ENCODE peak calls at places on chromosomes 3 and 15, in eight cellular contexts. F, Z, D, Q, W, K, C and M are unnamed samples.

GRCh38 chr15:70526221-70526973 is 237.0 kb downstream of the UACA start:
- DNase-seq in F (no peak), Z (peak), D (no peak), Q (no peak), W (no peak), K (peak), C (peak), M (no peak)

GRCh38 chr3:70779296-70779695 is 466.9 kb upstream of the MDFIC2 start:
- DNase-seq in F (no peak), Z (no peak), D (no peak), Q (no peak), W (no peak), K (no peak), C (no peak), M (no peak)

GRCh38 chr15:59819047-59819446 is 129.9 kb upstream of the BNIP2 start:
- DNase-seq in F (no peak), Z (no peak), D (no peak), Q (no peak), W (no peak), K (no peak), C (no peak), M (no peak)

GRCh38 chr3:152623286-152623685 is 211.6 kb upstream of the P2RY1 start:
- DNase-seq in F (no peak), Z (no peak), D (no peak), Q (no peak), W (no peak), K (no peak), C (no peak), M (no peak)

GRCh38 chr15:71691700-71692417 is 118.5 kb upstream of the NR2E3 start:
- DNase-seq in F (no peak), Z (no peak), D (no peak), Q (no peak), W (no peak), K (peak), C (no peak), M (peak)

GRCh38 chr3:25724948-25725645 is 58.1 kb downstream of the NGLY1 start:
- DNase-seq in F (no peak), Z (no peak), D (no peak), Q (no peak), W (no peak), K (no peak), C (no peak), M (no peak)

GRCh38 chr15:45827275-45827674 is 192.4 kb downstream of the SQOR start:
- DNase-seq in F (no peak), Z (no peak), D (no peak), Q (no peak), W (no peak), K (no peak), C (no peak), M (no peak)

GRCh38 chr15:89367485-89368451 is 33.1 kb upstream of the POLG start:
- DNase-seq in F (no peak), Z (no peak), D (no peak), Q (no peak), W (no peak), K (no peak), C (no peak), M (no peak)

GRCh38 chr3:55524565-55525244 is 37.6 kb upstream of the WNT5A start:
- DNase-seq in F (no peak), Z (no peak), D (no peak), Q (no peak), W (no peak), K (peak), C (no peak), M (no peak)

GRCh38 chr3:194395201-194395600 is 3.9 kb downstream of the GP5 start:
- DNase-seq in F (no peak), Z (no peak), D (no peak), Q (no peak), W (no peak), K (no peak), C (no peak), M (no peak)

GRCh38 chr3:193701896-193702644 is 109.1 kb downstream of the OPA1 start:
- DNase-seq in F (no peak), Z (no peak), D (no peak), Q (no peak), W (no peak), K (peak), C (no peak), M (no peak)

GRCh38 chr3:177538064-177538742 is 340.9 kb upstream of the TBL1XR1 start:
- DNase-seq in F (peak), Z (no peak), D (peak), Q (no peak), W (peak), K (peak), C (no peak), M (no peak)

GRCh38 chr3:21028412-21028811 is 722.6 kb downstream of the ZNF385D start:
- DNase-seq in F (no peak), Z (no peak), D (no peak), Q (no peak), W (no peak), K (no peak), C (no peak), M (no peak)

GRCh38 chr3:113557374-113557773 is 25.0 kb downstream of the SIDT1 start:
- DNase-seq in F (no peak), Z (no peak), D (no peak), Q (no peak), W (no peak), K (peak), C (no peak), M (no peak)

GRCh38 chr3:30311781-30312180 is 294.6 kb upstream of the TGFBR2 start:
- DNase-seq in F (peak), Z (no peak), D (no peak), Q (peak), W (peak), K (no peak), C (no peak), M (no peak)

GRCh38 chr15:38207591-38207990 is 45.0 kb upstream of the SPRED1 start:
- DNase-seq in F (no peak), Z (no peak), D (no peak), Q (no peak), W (no peak), K (peak), C (no peak), M (no peak)

GRCh38 chr3:180287703-180288102 is 251.0 kb upstream of the PEX5L start:
- DNase-seq in F (no peak), Z (no peak), D (no peak), Q (no peak), W (no peak), K (no peak), C (no peak), M (no peak)

GRCh38 chr3:190205739-190206138 is 85.0 kb upstream of the P3H2 start:
- DNase-seq in F (no peak), Z (no peak), D (no peak), Q (no peak), W (no peak), K (peak), C (no peak), M (peak)

GRCh38 chr15:79944625-79945024 is 26.4 kb downstream of the BCL2A1 start:
- DNase-seq in F (no peak), Z (no peak), D (no peak), Q (no peak), W (no peak), K (no peak), C (no peak), M (no peak)

GRCh38 chr15:26697913-26698312 is 75.0 kb downstream of the GABRB3 start:
- DNase-seq in F (no peak), Z (no peak), D (no peak), Q (no peak), W (no peak), K (no peak), C (no peak), M (no peak)

GRCh38 chr3:194275231-194275671 is 75.9 kb downstream of the CPN2 start:
- DNase-seq in F (no peak), Z (peak), D (peak), Q (peak), W (no peak), K (no peak), C (no peak), M (no peak)

GRCh38 chr3:173501941-173502489 is 104.5 kb downstream of the NLGN1 start:
- DNase-seq in F (no peak), Z (no peak), D (no peak), Q (no peak), W (no peak), K (peak), C (no peak), M (no peak)

GRCh38 chr15:48176097-48176496 is 2.0 kb downstream of the MYEF2 start:
- DNase-seq in F (no peak), Z (no peak), D (no peak), Q (no peak), W (no peak), K (peak), C (no peak), M (no peak)

GRCh38 chr3:128381609-128382008 is 85.1 kb downstream of the DNAJB8 start:
- DNase-seq in F (no peak), Z (no peak), D (no peak), Q (no peak), W (no peak), K (no peak), C (no peak), M (no peak)

GRCh38 chr3:156373095-156373494 is 181.8 kb downstream of the SSR3 start:
- DNase-seq in F (no peak), Z (no peak), D (no peak), Q (no peak), W (no peak), K (no peak), C (no peak), M (no peak)

GRCh38 chr3:129723558-129724324 is 117.3 kb upstream of the PLXND1 start:
- DNase-seq in F (peak), Z (no peak), D (peak), Q (no peak), W (no peak), K (peak), C (no peak), M (peak)
- H3K4me3 ChIP-seq in F (peak), Z (no peak), D (no peak), Q (no peak), W (no peak), K (no peak), C (no peak), M (no peak)

GRCh38 chr3:5296362-5296761 is 108.9 kb downstream of the EDEM1 start:
- DNase-seq in F (no peak), Z (no peak), D (no peak), Q (no peak), W (no peak), K (no peak), C (no peak), M (no peak)
- TF ChIP-seq CTCF in F (no peak), Z (no peak), D (no peak), Q (no peak), W (no peak), K (no peak), C (no peak), M (no peak)

GRCh38 chr3:50356553-50356952 is 2.8 kb downstream of the TMEM115 start:
- DNase-seq in F (peak), Z (no peak), D (no peak), Q (no peak), W (no peak), K (no peak), C (no peak), M (no peak)
- H3K4me3 ChIP-seq in F (peak), Z (no peak), D (peak), Q (peak), W (no peak), K (peak), C (peak), M (peak)

GRCh38 chr3:38578551-38578950 is 70.9 kb downstream of the SCN5A start:
- DNase-seq in F (no peak), Z (peak), D (no peak), Q (peak), W (no peak), K (no peak), C (no peak), M (no peak)

GRCh38 chr3:38578081-38578475 is 71.4 kb downstream of the SCN5A start:
- DNase-seq in F (no peak), Z (peak), D (no peak), Q (peak), W (no peak), K (no peak), C (no peak), M (no peak)

GRCh38 chr3:38579551-38580449 is 69.7 kb downstream of the SCN5A start:
- DNase-seq in F (peak), Z (peak), D (no peak), Q (peak), W (peak), K (peak), C (peak), M (no peak)

GRCh38 chr3:38580450-38581382 is 68.8 kb downstream of the SCN5A start:
- DNase-seq in F (peak), Z (peak), D (no peak), Q (peak), W (peak), K (no peak), C (peak), M (no peak)

DNA sequence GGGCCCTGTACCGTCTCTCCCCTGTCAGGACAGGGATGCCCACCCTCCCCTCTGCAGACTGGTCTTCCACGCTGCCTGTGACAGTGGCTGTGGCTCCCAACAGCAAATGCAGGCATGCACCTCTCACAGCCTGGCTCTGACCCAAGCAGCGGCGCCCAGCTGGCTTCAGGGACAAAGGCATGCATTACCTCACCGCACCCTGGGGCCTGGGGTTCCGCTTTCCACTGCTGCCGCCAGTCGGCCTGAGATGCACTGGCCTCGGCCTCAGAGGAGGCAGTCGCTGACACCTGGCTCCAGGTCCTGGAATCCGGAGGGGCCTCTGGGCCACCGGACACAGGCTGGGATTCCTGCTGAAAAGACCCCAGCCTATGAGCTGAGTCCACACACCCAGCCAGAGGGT is 70.3 kb downstream of the SCN5A start:
- DNase-seq in F (peak), Z (peak), D (no peak), Q (peak), W (peak), K (peak), C (no peak), M (no peak)
- TF ChIP-seq CTCF in F (peak), Z (no peak), D (no peak), Q (no peak), W (peak), K (no peak), C (no peak), M (no peak)

GRCh38 chr15:40338041-40338657 is 2.6 kb downstream of the CCDC9B start:
- DNase-seq in F (peak), Z (peak), D (peak), Q (peak), W (peak), K (no peak), C (peak), M (no peak)
- H3K4me3 ChIP-seq in F (peak), Z (no peak), D (no peak), Q (no peak), W (no peak), K (peak), C (no peak), M (peak)

GRCh38 chr3:46472736-46473135 is 8.0 kb upstream of the LTF start:
- DNase-seq in F (no peak), Z (peak), D (no peak), Q (no peak), W (no peak), K (no peak), C (no peak), M (no peak)
- TF ChIP-seq CTCF in F (no peak), Z (no peak), D (no peak), Q (no peak), W (no peak), K (no peak), C (no peak), M (no peak)